ENCODE peak calls at places on chromosomes 16 and 17, in six cellular contexts. T, R, E, X, D and C are unnamed samples.

GRCh38 chr16:56969769-56970168 is 8.0 kb downstream of the CETP start:
- DNase-seq in X (no peak), E (no peak), D (no peak), T (no peak), R (no peak), C (no peak)

GRCh38 chr16:88430185-88430523 is 22.9 kb upstream of the ZFPM1 start:
- DNase-seq in T (no peak), R (no peak), X (peak; percentile 72), E (no peak), D (no peak), C (no peak)

GRCh38 chr17:36463916-36464764 is 22.3 kb upstream of the ZNHIT3 start:
- DNase-seq in E (no peak), D (no peak), X (peak; percentile 73), T (no peak), R (peak; percentile 66), C (peak; percentile 91)

GRCh38 chr17:44004761-44005526 is 522 bp downstream of the NAGS start:
- DNase-seq in R (no peak), T (no peak), E (peak; percentile 25), D (no peak), X (peak; percentile 72), C (no peak)

GRCh38 chr16:74601131-74601871 is 5.6 kb downstream of the GLG1 start:
- DNase-seq in X (peak; percentile 69), T (no peak), D (no peak), R (no peak), E (no peak), C (peak; percentile 70)

GRCh38 chr16:52976539-52977167 is 76.0 kb downstream of the CHD9NB start:
- DNase-seq in R (peak; percentile 19), T (no peak), D (no peak), E (peak; percentile 5), X (no peak), C (peak; percentile 23)

GRCh38 chr17:35766903-35767510 is 6.3 kb downstream of the C17orf50 start:
- DNase-seq in X (no peak), R (peak; percentile 52), T (no peak), E (no peak), D (no peak), C (peak; percentile 72)

GRCh38 chr17:57404073-57404472 is 147.8 kb downstream of the MSI2 start:
- DNase-seq in D (no peak), X (no peak), T (no peak), R (no peak), E (no peak), C (peak; percentile 31)

GRCh38 chr16:81669473-81670350 is 109.4 kb upstream of the PLCG2 start:
- DNase-seq in T (no peak), X (no peak), D (peak; percentile 28), E (peak; percentile 93), R (no peak), C (no peak)

GRCh38 chr16:66746682-66747081 is 4.7 kb downstream of the DYNC1LI2 start:
- DNase-seq in R (no peak), T (no peak), E (no peak), X (no peak), D (no peak), C (no peak)

GRCh38 chr17:28261219-28261618 is 57.8 kb upstream of the TMEM97 start:
- DNase-seq in T (no peak), E (no peak), R (no peak), X (no peak), D (no peak), C (peak; percentile 13)